ENCODE peak calls at places on chromosomes 2 and 18, in four cellular contexts. One of them, this sample, is unnamed.

GRCh38 chr18:35618703-35619102 is 37.2 kb downstream of the GALNT1 start:
- DNase-seq in dorsolateral prefrontal cortex: no peak
- DNase-seq in nephron progenitor cell: no peak
- DNase-seq in Calu3: no peak
- DNase-seq in this sample: no peak

GRCh38 chr2:238190445-238190844 is 13.1 kb downstream of the ILKAP start:
- DNase-seq in dorsolateral prefrontal cortex: no peak
- DNase-seq in nephron progenitor cell: no peak
- DNase-seq in Calu3: no peak
- DNase-seq in this sample: no peak

GRCh38 chr2:178082646-178083045 is 10.1 kb upstream of the PDE11A start:
- DNase-seq in dorsolateral prefrontal cortex: no peak
- DNase-seq in nephron progenitor cell: no peak
- DNase-seq in Calu3: no peak
- DNase-seq in this sample: no peak

GRCh38 chr2:64463784-64464183 is 9.8 kb downstream of the LGALSL start:
- DNase-seq in dorsolateral prefrontal cortex: no peak
- DNase-seq in nephron progenitor cell: no peak
- DNase-seq in Calu3: no peak
- DNase-seq in this sample: peak

GRCh38 chr2:71718686-71719085 is 265.3 kb downstream of the DYSF start:
- DNase-seq in dorsolateral prefrontal cortex: no peak
- DNase-seq in nephron progenitor cell: no peak
- DNase-seq in Calu3: no peak
- DNase-seq in this sample: no peak

GRCh38 chr2:132618734-132619133 is 51.3 kb downstream of the LYPD1 start:
- DNase-seq in dorsolateral prefrontal cortex: no peak
- DNase-seq in nephron progenitor cell: no peak
- DNase-seq in Calu3: no peak
- DNase-seq in this sample: no peak

GRCh38 chr18:69567813-69568488 is 167.3 kb downstream of the DOK6 start:
- DNase-seq in dorsolateral prefrontal cortex: no peak
- DNase-seq in nephron progenitor cell: no peak
- DNase-seq in Calu3: no peak
- DNase-seq in this sample: no peak

GRCh38 chr2:236365258-236366048 is 101.2 kb upstream of the ASB18 start:
- DNase-seq in dorsolateral prefrontal cortex: no peak
- DNase-seq in nephron progenitor cell: no peak
- DNase-seq in Calu3: no peak
- DNase-seq in this sample: no peak

GRCh38 chr18:3596324-3597158 is 146.6 kb downstream of the TGIF1 start:
- DNase-seq in dorsolateral prefrontal cortex: peak
- DNase-seq in nephron progenitor cell: peak
- DNase-seq in Calu3: peak
- DNase-seq in this sample: no peak

GRCh38 chr2:238238311-238238765 is 1.5 kb downstream of the HES6 start:
- DNase-seq in dorsolateral prefrontal cortex: no peak
- DNase-seq in nephron progenitor cell: no peak
- DNase-seq in Calu3: no peak
- DNase-seq in this sample: no peak

GRCh38 chr2:121804340-121804739 is 48.9 kb downstream of the TSN start:
- DNase-seq in dorsolateral prefrontal cortex: no peak
- DNase-seq in nephron progenitor cell: no peak
- DNase-seq in Calu3: peak
- DNase-seq in this sample: no peak

GRCh38 chr2:239379641-239380170 is 21.1 kb downstream of the HDAC4 start:
- DNase-seq in dorsolateral prefrontal cortex: peak
- DNase-seq in nephron progenitor cell: no peak
- DNase-seq in Calu3: no peak
- DNase-seq in this sample: no peak

GRCh38 chr18:43277164-43277600 is at the start of gene SYT4:
- DNase-seq in dorsolateral prefrontal cortex: peak
- DNase-seq in nephron progenitor cell: peak
- DNase-seq in Calu3: peak
- DNase-seq in this sample: peak

GRCh38 chr2:152036611-152037469 is 62.0 kb downstream of the CACNB4 start:
- DNase-seq in dorsolateral prefrontal cortex: peak
- DNase-seq in nephron progenitor cell: peak
- DNase-seq in Calu3: peak
- DNase-seq in this sample: peak

GRCh38 chr2:186457908-186458307 is 28.2 kb upstream of the ZC3H15 start:
- DNase-seq in dorsolateral prefrontal cortex: no peak
- DNase-seq in nephron progenitor cell: no peak
- DNase-seq in Calu3: no peak
- DNase-seq in this sample: no peak

GRCh38 chr2:44124502-44124901 is 44.2 kb upstream of the PPM1B start:
- DNase-seq in dorsolateral prefrontal cortex: no peak
- DNase-seq in nephron progenitor cell: no peak
- DNase-seq in Calu3: no peak
- DNase-seq in this sample: no peak

GRCh38 chr2:122643725-122644329 is 888.4 kb downstream of the TSN start:
- DNase-seq in dorsolateral prefrontal cortex: no peak
- DNase-seq in nephron progenitor cell: no peak
- DNase-seq in Calu3: no peak
- DNase-seq in this sample: peak

GRCh38 chr2:98656800-98657199 is 48.4 kb downstream of the UNC50 start:
- DNase-seq in dorsolateral prefrontal cortex: no peak
- DNase-seq in nephron progenitor cell: no peak
- DNase-seq in Calu3: no peak
- DNase-seq in this sample: no peak

GRCh38 chr2:190781604-190782198 is 98.9 kb upstream of the GLS start:
- DNase-seq in dorsolateral prefrontal cortex: no peak
- DNase-seq in nephron progenitor cell: peak
- DNase-seq in Calu3: peak
- DNase-seq in this sample: peak

GRCh38 chr2:150282821-150283309 is 204.6 kb downstream of the RND3 start:
- DNase-seq in dorsolateral prefrontal cortex: no peak
- DNase-seq in nephron progenitor cell: peak
- DNase-seq in Calu3: no peak
- DNase-seq in this sample: no peak

GRCh38 chr2:37561615-37562569 is 109.5 kb downstream of the CDC42EP3 start:
- DNase-seq in dorsolateral prefrontal cortex: no peak
- DNase-seq in nephron progenitor cell: no peak
- DNase-seq in Calu3: peak
- DNase-seq in this sample: peak

GRCh38 chr2:42810126-42810970 is 18.0 kb upstream of the HAAO start:
- DNase-seq in dorsolateral prefrontal cortex: peak
- DNase-seq in nephron progenitor cell: peak
- DNase-seq in Calu3: peak
- DNase-seq in this sample: peak

GRCh38 chr2:27701676-27702075 is 38.0 kb downstream of the SLC4A1AP start:
- DNase-seq in dorsolateral prefrontal cortex: peak
- DNase-seq in nephron progenitor cell: no peak
- DNase-seq in Calu3: no peak
- DNase-seq in this sample: no peak

GRCh38 chr2:180268006-180268405 is 260.9 kb upstream of the CWC22 start:
- DNase-seq in dorsolateral prefrontal cortex: no peak
- DNase-seq in nephron progenitor cell: no peak
- DNase-seq in Calu3: no peak
- DNase-seq in this sample: no peak

GRCh38 chr2:25651066-25651465 is 22.3 kb downstream of the DTNB start:
- DNase-seq in dorsolateral prefrontal cortex: no peak
- DNase-seq in nephron progenitor cell: no peak
- DNase-seq in Calu3: no peak
- DNase-seq in this sample: no peak

GRCh38 chr2:3801506-3801905 is 98.1 kb downstream of the DCDC2C start:
- DNase-seq in dorsolateral prefrontal cortex: no peak
- DNase-seq in nephron progenitor cell: no peak
- DNase-seq in Calu3: no peak
- DNase-seq in this sample: no peak

GRCh38 chr2:3807853-3808252 is 104.5 kb downstream of the DCDC2C start:
- DNase-seq in dorsolateral prefrontal cortex: no peak
- DNase-seq in nephron progenitor cell: no peak
- DNase-seq in Calu3: no peak
- DNase-seq in this sample: no peak

GRCh38 chr2:3806730-3807129 is 103.4 kb downstream of the DCDC2C start:
- DNase-seq in dorsolateral prefrontal cortex: no peak
- DNase-seq in nephron progenitor cell: no peak
- DNase-seq in Calu3: no peak
- DNase-seq in this sample: no peak

DNA sequence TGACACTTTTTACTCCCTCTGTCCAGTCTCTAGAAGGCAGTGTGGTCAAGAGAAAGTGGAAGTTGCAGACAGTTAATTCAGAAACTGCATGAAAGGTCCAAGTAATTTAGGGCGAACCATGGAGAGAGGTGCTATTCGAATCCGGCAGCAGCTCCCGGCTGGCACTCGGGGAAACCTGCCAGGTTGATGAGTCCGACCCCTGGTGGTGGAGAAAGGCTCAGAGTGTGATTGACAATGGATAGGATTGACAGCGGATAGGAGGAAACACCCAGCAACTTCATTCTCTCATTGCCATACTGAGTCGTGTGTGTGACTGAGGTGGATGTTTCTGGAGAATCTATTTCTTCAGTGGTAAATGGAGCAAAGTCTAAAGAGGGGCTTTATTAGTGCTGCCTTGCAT is 101.7 kb downstream of the DCDC2C start:
- DNase-seq in dorsolateral prefrontal cortex: no peak
- DNase-seq in nephron progenitor cell: peak
- DNase-seq in Calu3: peak
- DNase-seq in this sample: peak
- TF ChIP-seq CTCF in dorsolateral prefrontal cortex: peak
- TF ChIP-seq CTCF in nephron progenitor cell: peak
- TF ChIP-seq CTCF in Calu3: no peak
- TF ChIP-seq CTCF in this sample: no peak

GRCh38 chr18:62634991-62635630 is 80.2 kb upstream of the PHLPP1 start:
- DNase-seq in dorsolateral prefrontal cortex: no peak
- DNase-seq in nephron progenitor cell: no peak
- DNase-seq in Calu3: peak
- DNase-seq in this sample: peak
- TF ChIP-seq CTCF in dorsolateral prefrontal cortex: no peak
- TF ChIP-seq CTCF in nephron progenitor cell: no peak
- TF ChIP-seq CTCF in Calu3: no peak
- TF ChIP-seq CTCF in this sample: no peak

GRCh38 chr2:129253461-129253812 is 726.0 kb upstream of the RAB6C start:
- DNase-seq in dorsolateral prefrontal cortex: peak
- DNase-seq in nephron progenitor cell: peak
- DNase-seq in Calu3: no peak
- DNase-seq in this sample: peak
- TF ChIP-seq CTCF in dorsolateral prefrontal cortex: no peak
- TF ChIP-seq CTCF in nephron progenitor cell: peak
- TF ChIP-seq CTCF in Calu3: no peak
- TF ChIP-seq CTCF in this sample: no peak

GRCh38 chr2:24359701-24360049 is 661 bp downstream of the ITSN2 start:
- DNase-seq in dorsolateral prefrontal cortex: peak
- DNase-seq in nephron progenitor cell: no peak
- DNase-seq in Calu3: peak
- DNase-seq in this sample: peak
- TF ChIP-seq CTCF in dorsolateral prefrontal cortex: no peak
- TF ChIP-seq CTCF in nephron progenitor cell: no peak
- TF ChIP-seq CTCF in Calu3: no peak
- TF ChIP-seq CTCF in this sample: no peak

DNA sequence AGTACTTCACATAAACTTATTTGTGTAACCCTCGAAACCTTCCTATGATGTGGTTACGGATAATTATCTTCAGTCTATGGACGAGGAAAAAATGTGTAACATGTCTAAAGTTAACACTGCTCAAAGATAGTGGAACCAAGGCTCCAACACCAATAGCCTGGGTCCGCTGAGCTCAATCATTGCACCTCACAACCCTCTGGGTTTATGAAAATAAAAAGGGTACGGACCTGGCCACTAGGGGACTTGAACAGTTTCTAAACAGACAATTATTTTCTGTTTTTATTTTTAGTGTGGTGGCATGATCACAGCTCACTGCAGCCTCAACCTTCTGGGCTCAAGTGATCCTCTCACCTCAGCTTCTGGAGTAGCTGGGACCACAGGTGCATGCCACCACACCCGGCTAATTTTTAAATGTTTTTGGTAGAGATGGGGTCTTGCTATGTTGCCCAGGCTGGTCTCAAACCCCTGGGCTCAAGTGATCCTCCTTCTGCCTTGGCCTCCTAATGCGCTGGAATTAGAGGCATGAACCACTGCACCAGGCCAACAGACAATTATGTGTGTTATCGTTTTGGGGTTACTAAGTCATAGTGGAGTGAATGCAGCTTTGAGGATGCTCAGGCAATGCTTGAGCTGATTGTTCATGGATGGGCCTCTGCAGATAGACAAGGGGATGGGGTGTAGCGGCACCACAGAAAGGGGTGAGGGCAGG is 10.1 kb downstream of the CASP8 start:
- DNase-seq in dorsolateral prefrontal cortex: no peak
- DNase-seq in nephron progenitor cell: no peak
- DNase-seq in Calu3: no peak
- DNase-seq in this sample: no peak
- TF ChIP-seq CTCF in dorsolateral prefrontal cortex: no peak
- TF ChIP-seq CTCF in nephron progenitor cell: no peak
- TF ChIP-seq CTCF in Calu3: no peak
- TF ChIP-seq CTCF in this sample: no peak

GRCh38 chr2:51789908-51790307 is 758.0 kb upstream of the NRXN1 start:
- DNase-seq in dorsolateral prefrontal cortex: no peak
- DNase-seq in nephron progenitor cell: no peak
- DNase-seq in Calu3: no peak
- DNase-seq in this sample: no peak
- TF ChIP-seq CTCF in dorsolateral prefrontal cortex: no peak
- TF ChIP-seq CTCF in nephron progenitor cell: no peak
- TF ChIP-seq CTCF in Calu3: no peak
- TF ChIP-seq CTCF in this sample: no peak

GRCh38 chr2:106572541-106573148 is 85.5 kb downstream of the CD8B2 start:
- DNase-seq in dorsolateral prefrontal cortex: no peak
- DNase-seq in nephron progenitor cell: peak
- DNase-seq in Calu3: peak
- DNase-seq in this sample: no peak
- TF ChIP-seq CTCF in dorsolateral prefrontal cortex: peak
- TF ChIP-seq CTCF in nephron progenitor cell: peak
- TF ChIP-seq CTCF in Calu3: peak
- TF ChIP-seq CTCF in this sample: peak

DNA sequence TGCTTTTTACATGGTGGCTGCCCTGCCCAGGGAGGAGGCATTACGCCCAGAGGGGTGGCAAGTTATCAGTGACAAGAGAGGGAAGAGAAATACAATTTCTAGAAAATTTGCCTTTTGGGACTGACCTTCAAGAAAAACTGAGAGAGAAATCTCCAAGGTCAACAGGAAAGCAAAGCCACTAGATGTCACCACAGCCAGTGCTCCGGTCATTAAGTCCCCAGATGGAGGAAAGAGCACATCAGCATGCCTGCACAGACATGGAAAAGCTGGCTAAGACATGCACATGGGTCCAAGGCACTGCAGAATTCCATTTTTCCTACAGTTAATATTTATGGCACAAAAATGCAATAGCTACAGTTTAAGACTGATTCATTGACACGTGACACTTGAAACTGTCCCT is 21.0 kb downstream of the FHL2 start:
- DNase-seq in dorsolateral prefrontal cortex: no peak
- DNase-seq in nephron progenitor cell: no peak
- DNase-seq in Calu3: no peak
- DNase-seq in this sample: no peak
- TF ChIP-seq CTCF in dorsolateral prefrontal cortex: no peak
- TF ChIP-seq CTCF in nephron progenitor cell: no peak
- TF ChIP-seq CTCF in Calu3: no peak
- TF ChIP-seq CTCF in this sample: no peak